ENCODE peak calls at places on chromosomes 3 and 15, in ten cellular contexts. One of them, this sample, is unnamed.

GRCh38 chr15:33675246-33675645 is 293.1 kb upstream of the CHRM5 start:
- DNase-seq in body of pancreas: no peak
- DNase-seq in stimulated activated CD4-positive, alpha-beta T cell treated with anti-CD3 and anti-CD28 coated beads, Interleukin-4, amount 100 ng/mL, for 48 hours: peak
- DNase-seq in ELF-1: no peak
- DNase-seq in type B pancreatic cell: no peak
- DNase-seq in KBM-7: peak
- DNase-seq in GM13977: peak
- DNase-seq in T-helper 2 cell: peak
- DNase-seq in NCI-H82: peak
- DNase-seq in NCI-H1417: peak
- DNase-seq in this sample: peak

GRCh38 chr15:89888214-89888804 is 5.5 kb downstream of the AP3S2 start:
- DNase-seq in stimulated activated CD4-positive, alpha-beta T cell treated with anti-CD3 and anti-CD28 coated beads, Interleukin-4, amount 100 ng/mL, for 48 hours: no peak
- DNase-seq in GM13977: no peak
- DNase-seq in NCI-H82: peak
- DNase-seq in ELF-1: no peak
- DNase-seq in T-helper 2 cell: peak
- DNase-seq in KBM-7: peak
- DNase-seq in NCI-H1417: no peak
- DNase-seq in body of pancreas: peak
- DNase-seq in type B pancreatic cell: no peak
- DNase-seq in this sample: peak

GRCh38 chr3:49378249-49378899 is 20.2 kb upstream of the GPX1 start:
- DNase-seq in NCI-H1417: no peak
- DNase-seq in body of pancreas: peak
- DNase-seq in KBM-7: no peak
- DNase-seq in ELF-1: no peak
- DNase-seq in NCI-H82: no peak
- DNase-seq in T-helper 2 cell: no peak
- DNase-seq in stimulated activated CD4-positive, alpha-beta T cell treated with anti-CD3 and anti-CD28 coated beads, Interleukin-4, amount 100 ng/mL, for 48 hours: no peak
- DNase-seq in type B pancreatic cell: no peak
- DNase-seq in GM13977: no peak
- DNase-seq in this sample: no peak

GRCh38 chr15:72491768-72492167 is 17.6 kb downstream of the ARIH1 start:
- DNase-seq in stimulated activated CD4-positive, alpha-beta T cell treated with anti-CD3 and anti-CD28 coated beads, Interleukin-4, amount 100 ng/mL, for 48 hours: no peak
- DNase-seq in ELF-1: no peak
- DNase-seq in NCI-H1417: no peak
- DNase-seq in T-helper 2 cell: no peak
- DNase-seq in type B pancreatic cell: no peak
- DNase-seq in NCI-H82: no peak
- DNase-seq in KBM-7: no peak
- DNase-seq in body of pancreas: no peak
- DNase-seq in GM13977: no peak
- DNase-seq in this sample: no peak

GRCh38 chr3:72533584-72534473 is 314.4 kb downstream of the SHQ1 start:
- DNase-seq in T-helper 2 cell: peak
- DNase-seq in NCI-H1417: no peak
- DNase-seq in GM13977: no peak
- DNase-seq in NCI-H82: no peak
- DNase-seq in KBM-7: peak
- DNase-seq in body of pancreas: no peak
- DNase-seq in stimulated activated CD4-positive, alpha-beta T cell treated with anti-CD3 and anti-CD28 coated beads, Interleukin-4, amount 100 ng/mL, for 48 hours: no peak
- DNase-seq in type B pancreatic cell: no peak
- DNase-seq in ELF-1: no peak
- DNase-seq in this sample: no peak

GRCh38 chr3:42501681-42502428 is 588 bp upstream of the VIPR1 start:
- DNase-seq in GM13977: peak
- DNase-seq in ELF-1: peak
- DNase-seq in KBM-7: peak
- DNase-seq in stimulated activated CD4-positive, alpha-beta T cell treated with anti-CD3 and anti-CD28 coated beads, Interleukin-4, amount 100 ng/mL, for 48 hours: peak
- DNase-seq in type B pancreatic cell: peak
- DNase-seq in T-helper 2 cell: peak
- DNase-seq in NCI-H82: peak
- DNase-seq in NCI-H1417: no peak
- DNase-seq in body of pancreas: peak
- DNase-seq in this sample: peak

GRCh38 chr15:43939070-43939469 is 112.3 kb downstream of the WDR76 start:
- DNase-seq in type B pancreatic cell: no peak
- DNase-seq in T-helper 2 cell: no peak
- DNase-seq in NCI-H1417: no peak
- DNase-seq in stimulated activated CD4-positive, alpha-beta T cell treated with anti-CD3 and anti-CD28 coated beads, Interleukin-4, amount 100 ng/mL, for 48 hours: no peak
- DNase-seq in NCI-H82: peak
- DNase-seq in GM13977: peak
- DNase-seq in body of pancreas: no peak
- DNase-seq in KBM-7: peak
- DNase-seq in ELF-1: no peak
- DNase-seq in this sample: no peak

GRCh38 chr3:171321241-171321640 is 139.0 kb downstream of the TNIK start:
- DNase-seq in GM13977: no peak
- DNase-seq in ELF-1: no peak
- DNase-seq in body of pancreas: no peak
- DNase-seq in T-helper 2 cell: no peak
- DNase-seq in type B pancreatic cell: no peak
- DNase-seq in NCI-H82: no peak
- DNase-seq in stimulated activated CD4-positive, alpha-beta T cell treated with anti-CD3 and anti-CD28 coated beads, Interleukin-4, amount 100 ng/mL, for 48 hours: no peak
- DNase-seq in KBM-7: no peak
- DNase-seq in NCI-H1417: no peak
- DNase-seq in this sample: peak

GRCh38 chr3:54171951-54172350 is 49.6 kb downstream of the CACNA2D3 start:
- DNase-seq in type B pancreatic cell: no peak
- DNase-seq in NCI-H82: no peak
- DNase-seq in GM13977: no peak
- DNase-seq in stimulated activated CD4-positive, alpha-beta T cell treated with anti-CD3 and anti-CD28 coated beads, Interleukin-4, amount 100 ng/mL, for 48 hours: no peak
- DNase-seq in KBM-7: no peak
- DNase-seq in NCI-H1417: no peak
- DNase-seq in body of pancreas: no peak
- DNase-seq in T-helper 2 cell: no peak
- DNase-seq in ELF-1: no peak
- DNase-seq in this sample: no peak

GRCh38 chr3:171077261-171077660 is 50.7 kb upstream of the SLC2A2 start:
- DNase-seq in NCI-H82: no peak
- DNase-seq in NCI-H1417: no peak
- DNase-seq in KBM-7: no peak
- DNase-seq in type B pancreatic cell: no peak
- DNase-seq in T-helper 2 cell: no peak
- DNase-seq in ELF-1: no peak
- DNase-seq in body of pancreas: no peak
- DNase-seq in stimulated activated CD4-positive, alpha-beta T cell treated with anti-CD3 and anti-CD28 coated beads, Interleukin-4, amount 100 ng/mL, for 48 hours: no peak
- DNase-seq in GM13977: no peak
- DNase-seq in this sample: no peak

This sample was measured in NCI-H524.